ENCODE peak calls at places on chromosomes 2 and 18, in seven cellular contexts. One of them, this sample, is unnamed.

GRCh38 chr2:54611830-54612545 is 111.5 kb upstream of the EML6 start:
- DNase-seq in A549: no peak
- DNase-seq in cardiac muscle cell: no peak
- DNase-seq in body of pancreas: no peak
- DNase-seq in astrocyte of the cerebellum: no peak
- DNase-seq in OCI-LY7: no peak
- DNase-seq in brain microvascular endothelial cell: no peak
- DNase-seq in this sample: no peak

GRCh38 chr2:239049421-239050251 is 201.8 kb downstream of the TWIST2 start:
- DNase-seq in A549: no peak
- DNase-seq in astrocyte of the cerebellum: no peak
- DNase-seq in OCI-LY7: no peak
- DNase-seq in brain microvascular endothelial cell: peak; percentile 39
- DNase-seq in cardiac muscle cell: no peak
- DNase-seq in body of pancreas: no peak
- DNase-seq in this sample: peak; percentile 16

GRCh38 chr18:49698596-49699025 is 114.7 kb downstream of the ACAA2 start:
- DNase-seq in OCI-LY7: no peak
- DNase-seq in A549: no peak
- DNase-seq in brain microvascular endothelial cell: no peak
- DNase-seq in astrocyte of the cerebellum: no peak
- DNase-seq in cardiac muscle cell: no peak
- DNase-seq in body of pancreas: no peak
- DNase-seq in this sample: no peak

GRCh38 chr18:12768622-12769021 is 65.8 kb downstream of the PSMG2 start:
- DNase-seq in cardiac muscle cell: peak; percentile 19
- DNase-seq in brain microvascular endothelial cell: peak; percentile 61
- DNase-seq in OCI-LY7: no peak
- DNase-seq in body of pancreas: no peak
- DNase-seq in A549: no peak
- DNase-seq in astrocyte of the cerebellum: no peak
- DNase-seq in this sample: no peak

GRCh38 chr2:235639387-235639786 is 145.5 kb downstream of the AGAP1 start:
- DNase-seq in A549: no peak
- DNase-seq in brain microvascular endothelial cell: peak; percentile 90
- DNase-seq in cardiac muscle cell: peak; percentile 91
- DNase-seq in astrocyte of the cerebellum: peak; percentile 23
- DNase-seq in OCI-LY7: no peak
- DNase-seq in body of pancreas: peak; percentile 35
- DNase-seq in this sample: peak; percentile 57

GRCh38 chr18:1050012-1050657 is 145.5 kb downstream of the ADCYAP1 start:
- DNase-seq in cardiac muscle cell: peak; percentile 16
- DNase-seq in OCI-LY7: no peak
- DNase-seq in brain microvascular endothelial cell: no peak
- DNase-seq in body of pancreas: no peak
- DNase-seq in astrocyte of the cerebellum: no peak
- DNase-seq in A549: no peak
- DNase-seq in this sample: no peak

GRCh38 chr2:10772868-10773215 is 39.7 kb downstream of the PDIA6 start:
- DNase-seq in astrocyte of the cerebellum: no peak
- DNase-seq in body of pancreas: no peak
- DNase-seq in brain microvascular endothelial cell: no peak
- DNase-seq in A549: no peak
- DNase-seq in OCI-LY7: no peak
- DNase-seq in cardiac muscle cell: no peak
- DNase-seq in this sample: no peak

GRCh38 chr2:30106543-30106942 is 40.3 kb upstream of the YPEL5 start:
- DNase-seq in A549: no peak
- DNase-seq in OCI-LY7: no peak
- DNase-seq in cardiac muscle cell: peak; percentile 38
- DNase-seq in body of pancreas: no peak
- DNase-seq in astrocyte of the cerebellum: no peak
- DNase-seq in brain microvascular endothelial cell: peak; percentile 89
- DNase-seq in this sample: no peak

GRCh38 chr2:100230754-100231153 is 88.4 kb upstream of the AFF3 start:
- DNase-seq in cardiac muscle cell: peak; percentile 14
- DNase-seq in body of pancreas: no peak
- DNase-seq in OCI-LY7: no peak
- DNase-seq in brain microvascular endothelial cell: no peak
- DNase-seq in A549: no peak
- DNase-seq in astrocyte of the cerebellum: no peak
- DNase-seq in this sample: no peak

GRCh38 chr2:120343100-120343432 is 2.9 kb upstream of the INHBB start:
- DNase-seq in OCI-LY7: no peak
- DNase-seq in astrocyte of the cerebellum: no peak
- DNase-seq in brain microvascular endothelial cell: no peak
- DNase-seq in A549: no peak
- DNase-seq in cardiac muscle cell: no peak
- DNase-seq in body of pancreas: no peak
- DNase-seq in this sample: no peak

GRCh38 chr2:76599732-76600368 is 889.1 kb upstream of the GCFC2 start:
- DNase-seq in A549: peak; percentile 4
- DNase-seq in astrocyte of the cerebellum: peak; percentile 82
- DNase-seq in OCI-LY7: peak; percentile 81
- DNase-seq in brain microvascular endothelial cell: peak; percentile 41
- DNase-seq in body of pancreas: peak; percentile 69
- DNase-seq in cardiac muscle cell: peak; percentile 81
- DNase-seq in this sample: no peak

GRCh38 chr2:36902385-36903120 is 63.8 kb downstream of the STRN start:
- DNase-seq in OCI-LY7: no peak
- DNase-seq in brain microvascular endothelial cell: no peak
- DNase-seq in A549: no peak
- DNase-seq in astrocyte of the cerebellum: no peak
- DNase-seq in cardiac muscle cell: no peak
- DNase-seq in body of pancreas: no peak
- DNase-seq in this sample: no peak

GRCh38 chr2:239553376-239554000 is 152.7 kb upstream of the HDAC4 start:
- DNase-seq in cardiac muscle cell: no peak
- DNase-seq in astrocyte of the cerebellum: no peak
- DNase-seq in OCI-LY7: no peak
- DNase-seq in A549: no peak
- DNase-seq in body of pancreas: no peak
- DNase-seq in brain microvascular endothelial cell: no peak
- DNase-seq in this sample: no peak

GRCh38 chr2:28419003-28419704 is 26.5 kb downstream of the FOSL2 start:
- DNase-seq in A549: no peak
- DNase-seq in astrocyte of the cerebellum: no peak
- DNase-seq in brain microvascular endothelial cell: no peak
- DNase-seq in OCI-LY7: peak; percentile 18
- DNase-seq in body of pancreas: no peak
- DNase-seq in cardiac muscle cell: no peak
- DNase-seq in this sample: no peak

GRCh38 chr2:122663737-122664136 is 908.3 kb downstream of the TSN start:
- DNase-seq in brain microvascular endothelial cell: no peak
- DNase-seq in body of pancreas: no peak
- DNase-seq in astrocyte of the cerebellum: no peak
- DNase-seq in OCI-LY7: no peak
- DNase-seq in A549: no peak
- DNase-seq in cardiac muscle cell: no peak
- DNase-seq in this sample: no peak

GRCh38 chr2:85318222-85319182 is 9.3 kb downstream of the TGOLN2 start:
- DNase-seq in brain microvascular endothelial cell: peak; percentile 74
- DNase-seq in OCI-LY7: no peak
- DNase-seq in body of pancreas: no peak
- DNase-seq in cardiac muscle cell: peak; percentile 57
- DNase-seq in astrocyte of the cerebellum: no peak
- DNase-seq in A549: no peak
- DNase-seq in this sample: peak; percentile 41

GRCh38 chr2:26471766-26472706 is 5.9 kb downstream of the OTOF start:
- DNase-seq in brain microvascular endothelial cell: no peak
- DNase-seq in body of pancreas: no peak
- DNase-seq in cardiac muscle cell: no peak
- DNase-seq in OCI-LY7: no peak
- DNase-seq in astrocyte of the cerebellum: no peak
- DNase-seq in A549: peak; percentile 46
- DNase-seq in this sample: no peak
- TF ChIP-seq CTCF in brain microvascular endothelial cell: peak; percentile 32
- TF ChIP-seq CTCF in body of pancreas: no peak
- TF ChIP-seq CTCF in cardiac muscle cell: no peak
- TF ChIP-seq CTCF in OCI-LY7: no peak
- TF ChIP-seq CTCF in astrocyte of the cerebellum: no peak
- TF ChIP-seq CTCF in A549: no peak
- TF ChIP-seq CTCF in this sample: no peak

GRCh38 chr18:48619501-48619900 is 80.7 kb downstream of the CTIF start:
- DNase-seq in brain microvascular endothelial cell: no peak
- DNase-seq in cardiac muscle cell: no peak
- DNase-seq in A549: no peak
- DNase-seq in astrocyte of the cerebellum: no peak
- DNase-seq in body of pancreas: no peak
- DNase-seq in OCI-LY7: no peak
- DNase-seq in this sample: no peak

GRCh38 chr18:48623468-48624220 is 84.8 kb downstream of the CTIF start:
- DNase-seq in OCI-LY7: no peak
- DNase-seq in body of pancreas: no peak
- DNase-seq in cardiac muscle cell: peak; percentile 87
- DNase-seq in A549: no peak
- DNase-seq in brain microvascular endothelial cell: peak; percentile 69
- DNase-seq in astrocyte of the cerebellum: peak; percentile 74
- DNase-seq in this sample: peak; percentile 82

GRCh38 chr18:48621240-48621639 is 82.4 kb downstream of the CTIF start:
- DNase-seq in astrocyte of the cerebellum: peak; percentile 24
- DNase-seq in cardiac muscle cell: peak; percentile 75
- DNase-seq in body of pancreas: no peak
- DNase-seq in brain microvascular endothelial cell: peak; percentile 80
- DNase-seq in OCI-LY7: no peak
- DNase-seq in A549: peak; percentile 39
- DNase-seq in this sample: peak; percentile 61

GRCh38 chr18:48622911-48623431 is 84.1 kb downstream of the CTIF start:
- DNase-seq in cardiac muscle cell: no peak
- DNase-seq in OCI-LY7: peak; percentile 80
- DNase-seq in astrocyte of the cerebellum: peak; percentile 32
- DNase-seq in A549: no peak
- DNase-seq in brain microvascular endothelial cell: peak; percentile 19
- DNase-seq in body of pancreas: no peak
- DNase-seq in this sample: no peak

DNA sequence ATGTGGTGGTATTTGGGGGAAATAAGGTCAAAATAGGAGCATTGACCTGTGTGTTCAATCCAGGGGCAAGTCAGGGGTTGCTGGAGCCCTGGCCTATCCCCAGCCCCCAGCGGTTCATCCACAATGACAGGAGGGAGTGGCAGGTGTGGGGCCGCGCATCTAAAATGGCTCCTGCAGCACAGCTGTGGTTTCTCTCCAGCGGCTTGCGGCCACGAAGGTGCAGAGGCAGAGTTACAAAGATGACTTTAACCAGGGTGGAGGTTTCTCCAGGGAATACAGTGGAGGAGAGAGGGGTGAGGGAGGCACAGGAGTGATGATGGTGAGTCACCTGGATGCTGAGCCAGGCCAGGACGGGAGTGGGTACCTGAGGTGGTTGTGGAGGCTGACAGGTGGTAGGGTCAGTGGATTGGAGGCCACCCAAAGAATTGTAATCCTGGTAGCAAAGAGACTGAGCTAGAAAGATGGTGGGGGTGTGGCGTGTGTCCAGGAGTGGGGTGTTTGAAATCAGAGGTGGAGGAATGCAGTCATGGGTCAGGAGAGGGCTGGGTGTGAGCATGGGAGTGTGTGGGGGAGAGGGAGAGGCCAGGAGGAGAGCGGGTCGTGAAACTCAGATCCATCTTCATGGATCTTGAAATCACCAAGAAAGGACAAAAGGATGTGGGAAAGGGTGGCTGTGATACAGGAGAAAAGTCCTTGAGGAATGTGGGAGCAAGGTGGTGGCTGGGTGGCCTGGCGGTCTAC is 83.2 kb downstream of the CTIF start:
- DNase-seq in astrocyte of the cerebellum: no peak
- DNase-seq in A549: no peak
- DNase-seq in brain microvascular endothelial cell: no peak
- DNase-seq in body of pancreas: no peak
- DNase-seq in OCI-LY7: peak; percentile 64
- DNase-seq in cardiac muscle cell: no peak
- DNase-seq in this sample: no peak
- H3K4me3 ChIP-seq in astrocyte of the cerebellum: no peak overlapping the region
- H3K4me3 ChIP-seq in A549: peak overlapping the region; percentile 8
- H3K4me3 ChIP-seq in brain microvascular endothelial cell: no peak overlapping the region
- H3K4me3 ChIP-seq in body of pancreas: no peak overlapping the region
- H3K4me3 ChIP-seq in OCI-LY7: peak overlapping the region; percentile 27
- H3K4me3 ChIP-seq in cardiac muscle cell: no peak overlapping the region
- H3K4me3 ChIP-seq in this sample: peak overlapping the region; percentile 35

GRCh38 chr2:126227250-126227649 is 428.7 kb upstream of the GYPC start:
- DNase-seq in astrocyte of the cerebellum: no peak
- DNase-seq in body of pancreas: no peak
- DNase-seq in A549: no peak
- DNase-seq in OCI-LY7: no peak
- DNase-seq in cardiac muscle cell: peak; percentile 7
- DNase-seq in brain microvascular endothelial cell: no peak
- DNase-seq in this sample: no peak
- TF ChIP-seq CTCF in astrocyte of the cerebellum: no peak
- TF ChIP-seq CTCF in body of pancreas: no peak
- TF ChIP-seq CTCF in A549: no peak
- TF ChIP-seq CTCF in OCI-LY7: peak; percentile 62
- TF ChIP-seq CTCF in cardiac muscle cell: peak; percentile 32
- TF ChIP-seq CTCF in brain microvascular endothelial cell: peak; percentile 53
- TF ChIP-seq CTCF in this sample: no peak

DNA sequence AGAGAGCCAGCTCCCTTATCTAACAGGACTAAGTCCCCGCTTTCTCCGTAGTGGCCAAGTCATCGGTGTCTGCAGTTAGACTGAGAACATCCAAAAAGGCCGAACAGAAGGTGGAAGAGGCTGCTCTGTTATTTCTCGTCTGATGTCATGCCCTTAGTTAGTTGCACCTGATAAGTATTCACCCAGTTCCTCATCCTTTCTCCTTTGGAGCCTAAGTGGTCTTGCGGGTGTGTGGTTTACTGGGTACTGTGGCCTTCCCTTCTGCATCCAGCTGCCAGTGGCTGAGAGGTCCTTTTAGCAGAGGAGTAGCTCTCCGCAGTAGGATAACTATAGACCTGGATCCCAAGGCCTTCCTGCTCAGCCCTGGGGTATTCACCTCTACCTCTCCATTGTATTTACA is 211.6 kb downstream of the BCL2 start:
- DNase-seq in cardiac muscle cell: no peak
- DNase-seq in A549: no peak
- DNase-seq in body of pancreas: no peak
- DNase-seq in OCI-LY7: no peak
- DNase-seq in brain microvascular endothelial cell: no peak
- DNase-seq in astrocyte of the cerebellum: no peak
- DNase-seq in this sample: no peak
- H3K4me3 ChIP-seq in cardiac muscle cell: no peak overlapping the region
- H3K4me3 ChIP-seq in A549: no peak overlapping the region
- H3K4me3 ChIP-seq in body of pancreas: no peak overlapping the region
- H3K4me3 ChIP-seq in OCI-LY7: no peak overlapping the region
- H3K4me3 ChIP-seq in brain microvascular endothelial cell: no peak overlapping the region
- H3K4me3 ChIP-seq in astrocyte of the cerebellum: no peak overlapping the region
- H3K4me3 ChIP-seq in this sample: no peak overlapping the region

DNA sequence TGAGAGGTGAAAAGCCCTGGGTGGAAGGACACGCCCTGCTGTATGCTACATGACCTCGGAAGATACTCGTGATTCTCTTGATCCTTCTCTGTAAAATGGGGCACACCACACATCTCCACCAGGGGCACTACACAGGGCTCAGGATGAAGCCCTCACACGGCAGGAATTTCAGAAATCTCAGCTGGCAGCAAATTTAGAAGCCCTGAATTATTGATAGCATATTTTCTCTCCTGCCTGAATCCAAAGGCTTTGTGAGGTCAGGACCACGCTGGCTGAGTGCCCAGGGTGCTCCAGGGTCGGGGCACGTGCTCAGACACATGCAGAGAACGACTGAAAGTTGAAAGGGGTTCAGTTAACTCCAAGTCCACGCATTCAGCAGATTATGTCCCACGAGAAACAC is 42.1 kb upstream of the GALR1 start:
- DNase-seq in OCI-LY7: peak; percentile 16
- DNase-seq in cardiac muscle cell: peak; percentile 87
- DNase-seq in A549: peak; percentile 76
- DNase-seq in brain microvascular endothelial cell: peak; percentile 76
- DNase-seq in astrocyte of the cerebellum: peak; percentile 33
- DNase-seq in body of pancreas: peak; percentile 88
- DNase-seq in this sample: peak; percentile 24
- TF ChIP-seq CTCF in OCI-LY7: peak; percentile 69
- TF ChIP-seq CTCF in cardiac muscle cell: peak; percentile 80
- TF ChIP-seq CTCF in A549: peak; percentile 39
- TF ChIP-seq CTCF in brain microvascular endothelial cell: peak; percentile 83
- TF ChIP-seq CTCF in astrocyte of the cerebellum: peak; percentile 62
- TF ChIP-seq CTCF in body of pancreas: peak; percentile 52
- TF ChIP-seq CTCF in this sample: peak; percentile 82

This sample was measured in AG04449.